ENCODE peak calls at places on chromosomes 7 and 10, in seven cellular contexts. One of them, this sample, is unnamed.

GRCh38 chr7:108561047-108561619 is 8.4 kb downstream of the THAP5 start:
- DNase-seq in Panc1: no peak
- DNase-seq in HCT116: no peak
- DNase-seq in GM12878: no peak
- DNase-seq in HepG2: no peak
- DNase-seq in K562: no peak
- DNase-seq in H1: no peak
- DNase-seq in this sample: no peak

GRCh38 chr7:151715661-151716338 is 161.1 kb downstream of the PRKAG2 start:
- DNase-seq in Panc1: no peak
- DNase-seq in HCT116: no peak
- DNase-seq in GM12878: no peak
- DNase-seq in HepG2: no peak
- DNase-seq in K562: no peak
- DNase-seq in H1: no peak
- DNase-seq in this sample: no peak

GRCh38 chr10:99859585-99859984 is 77.1 kb downstream of the ABCC2 start:
- DNase-seq in Panc1: no peak
- DNase-seq in HCT116: peak; percentile 60
- DNase-seq in GM12878: no peak
- DNase-seq in HepG2: peak; percentile 52
- DNase-seq in K562: no peak
- DNase-seq in H1: no peak
- DNase-seq in this sample: peak; percentile 31

GRCh38 chr10:126632705-126633104 is 37.8 kb downstream of the C10orf90 start:
- DNase-seq in Panc1: no peak
- DNase-seq in HCT116: no peak
- DNase-seq in GM12878: no peak
- DNase-seq in HepG2: no peak
- DNase-seq in K562: no peak
- DNase-seq in H1: no peak
- DNase-seq in this sample: no peak

GRCh38 chr10:17229016-17229716 is 1.1 kb downstream of the VIM start:
- DNase-seq in Panc1: no peak
- DNase-seq in HCT116: no peak
- DNase-seq in GM12878: no peak
- DNase-seq in HepG2: no peak
- DNase-seq in K562: peak; percentile 65
- DNase-seq in H1: no peak
- DNase-seq in this sample: peak; percentile 85

GRCh38 chr10:37563715-37564108 is 293.7 kb downstream of the ZNF248 start:
- DNase-seq in Panc1: no peak
- DNase-seq in HCT116: no peak
- DNase-seq in GM12878: no peak
- DNase-seq in HepG2: no peak
- DNase-seq in K562: no peak
- DNase-seq in H1: no peak
- DNase-seq in this sample: no peak

GRCh38 chr7:47482013-47482761 is 99.7 kb downstream of the TNS3 start:
- DNase-seq in Panc1: no peak
- DNase-seq in HCT116: no peak
- DNase-seq in GM12878: no peak
- DNase-seq in HepG2: no peak
- DNase-seq in K562: peak; percentile 45
- DNase-seq in H1: no peak
- DNase-seq in this sample: peak; percentile 81

GRCh38 chr10:83954193-83954794 is 185.0 kb upstream of the GHITM start:
- DNase-seq in Panc1: no peak
- DNase-seq in HCT116: no peak
- DNase-seq in GM12878: no peak
- DNase-seq in HepG2: no peak
- DNase-seq in K562: no peak
- DNase-seq in H1: no peak
- DNase-seq in this sample: no peak

GRCh38 chr10:79354615-79355014 is 7.3 kb downstream of the PPIF start:
- DNase-seq in Panc1: no peak
- DNase-seq in HCT116: no peak
- DNase-seq in GM12878: no peak
- DNase-seq in HepG2: no peak
- DNase-seq in K562: no peak
- DNase-seq in H1: no peak
- DNase-seq in this sample: no peak

GRCh38 chr10:80320377-80320776 is 30.9 kb upstream of the MAT1A start:
- DNase-seq in Panc1: no peak
- DNase-seq in HCT116: no peak
- DNase-seq in GM12878: no peak
- DNase-seq in HepG2: peak; percentile 39
- DNase-seq in K562: no peak
- DNase-seq in H1: no peak
- DNase-seq in this sample: no peak

DNA sequence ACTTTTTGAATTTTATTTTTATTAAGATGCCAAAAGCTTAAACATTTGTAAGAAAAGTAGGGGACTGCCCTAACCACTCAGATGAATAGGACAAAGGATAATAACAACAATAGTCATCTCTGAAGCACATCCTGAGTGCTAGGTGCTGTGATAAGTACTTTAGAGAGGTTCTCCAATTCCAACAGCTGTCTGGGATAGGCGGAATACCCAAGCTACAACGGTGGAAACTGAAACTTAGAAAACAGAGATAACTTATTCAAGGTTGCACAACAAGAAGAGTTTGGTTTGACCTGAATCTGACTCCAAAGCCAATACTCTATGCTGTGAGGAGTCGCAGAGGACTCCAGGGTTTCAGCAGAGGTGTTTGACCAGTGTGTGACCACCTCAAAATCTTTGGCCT is 2.0 kb downstream of the RTKN2 start:
- DNase-seq in Panc1: no peak
- DNase-seq in HCT116: no peak
- DNase-seq in GM12878: no peak
- DNase-seq in HepG2: no peak
- DNase-seq in K562: no peak
- DNase-seq in H1: no peak
- DNase-seq in this sample: no peak
- TF ChIP-seq SIN3A in Panc1: no peak
- TF ChIP-seq SIN3A in HCT116: no peak
- TF ChIP-seq SIN3A in GM12878: no peak
- TF ChIP-seq SIN3A in HepG2: no peak
- TF ChIP-seq SIN3A in K562: no peak
- TF ChIP-seq SIN3A in H1: no peak
- TF ChIP-seq SIN3A in this sample: no peak

GRCh38 chr10:29837586-29837985 is 202.8 kb upstream of the SVIL start:
- DNase-seq in Panc1: no peak
- DNase-seq in HCT116: no peak
- DNase-seq in GM12878: no peak
- DNase-seq in HepG2: no peak
- DNase-seq in K562: no peak
- DNase-seq in H1: no peak
- DNase-seq in this sample: no peak

GRCh38 chr10:29841724-29842649 is 207.2 kb upstream of the SVIL start:
- DNase-seq in Panc1: no peak
- DNase-seq in HCT116: no peak
- DNase-seq in GM12878: no peak
- DNase-seq in HepG2: peak; percentile 56
- DNase-seq in K562: no peak
- DNase-seq in H1: no peak
- DNase-seq in this sample: peak; percentile 77

GRCh38 chr10:29838529-29838928 is 203.8 kb upstream of the SVIL start:
- DNase-seq in Panc1: no peak
- DNase-seq in HCT116: no peak
- DNase-seq in GM12878: no peak
- DNase-seq in HepG2: no peak
- DNase-seq in K562: no peak
- DNase-seq in H1: no peak
- DNase-seq in this sample: no peak

GRCh38 chr10:29840516-29841276 is 205.9 kb upstream of the SVIL start:
- DNase-seq in Panc1: no peak
- DNase-seq in HCT116: no peak
- DNase-seq in GM12878: no peak
- DNase-seq in HepG2: no peak
- DNase-seq in K562: no peak
- DNase-seq in H1: no peak
- DNase-seq in this sample: peak; percentile 39

GRCh38 chr10:29839826-29840515 is 205.2 kb upstream of the SVIL start:
- DNase-seq in Panc1: no peak
- DNase-seq in HCT116: no peak
- DNase-seq in GM12878: no peak
- DNase-seq in HepG2: no peak
- DNase-seq in K562: no peak
- DNase-seq in H1: no peak
- DNase-seq in this sample: no peak
- TF ChIP-seq SIN3A in Panc1: no peak
- TF ChIP-seq SIN3A in HCT116: no peak
- TF ChIP-seq SIN3A in GM12878: no peak
- TF ChIP-seq SIN3A in HepG2: no peak
- TF ChIP-seq SIN3A in K562: no peak
- TF ChIP-seq SIN3A in H1: no peak
- TF ChIP-seq SIN3A in this sample: no peak

GRCh38 chr7:6274743-6275142 is 2.3 kb upstream of the CYTH3 start:
- DNase-seq in Panc1: no peak
- DNase-seq in HCT116: no peak
- DNase-seq in GM12878: no peak
- DNase-seq in HepG2: no peak
- DNase-seq in K562: no peak
- DNase-seq in H1: no peak
- DNase-seq in this sample: no peak
- TF ChIP-seq SIN3A in Panc1: no peak
- TF ChIP-seq SIN3A in HCT116: no peak
- TF ChIP-seq SIN3A in GM12878: no peak
- TF ChIP-seq SIN3A in HepG2: no peak
- TF ChIP-seq SIN3A in K562: no peak
- TF ChIP-seq SIN3A in H1: no peak
- TF ChIP-seq SIN3A in this sample: no peak

GRCh38 chr7:641269-641671 is 85.2 kb upstream of the DNAAF5 start:
- DNase-seq in Panc1: no peak
- DNase-seq in HCT116: peak; percentile 97
- DNase-seq in GM12878: no peak
- DNase-seq in HepG2: no peak
- DNase-seq in K562: no peak
- DNase-seq in H1: no peak
- DNase-seq in this sample: no peak

GRCh38 chr7:646951-647350 is 79.5 kb upstream of the DNAAF5 start:
- DNase-seq in Panc1: no peak
- DNase-seq in HCT116: no peak
- DNase-seq in GM12878: no peak
- DNase-seq in HepG2: no peak
- DNase-seq in K562: no peak
- DNase-seq in H1: no peak
- DNase-seq in this sample: no peak

GRCh38 chr7:644381-645305 is 81.9 kb upstream of the DNAAF5 start:
- DNase-seq in Panc1: no peak
- DNase-seq in HCT116: no peak
- DNase-seq in GM12878: no peak
- DNase-seq in HepG2: no peak
- DNase-seq in K562: no peak
- DNase-seq in H1: no peak
- DNase-seq in this sample: no peak

GRCh38 chr7:641966-642365 is 84.5 kb upstream of the DNAAF5 start:
- DNase-seq in Panc1: no peak
- DNase-seq in HCT116: no peak
- DNase-seq in GM12878: no peak
- DNase-seq in HepG2: no peak
- DNase-seq in K562: no peak
- DNase-seq in H1: no peak
- DNase-seq in this sample: no peak

DNA sequence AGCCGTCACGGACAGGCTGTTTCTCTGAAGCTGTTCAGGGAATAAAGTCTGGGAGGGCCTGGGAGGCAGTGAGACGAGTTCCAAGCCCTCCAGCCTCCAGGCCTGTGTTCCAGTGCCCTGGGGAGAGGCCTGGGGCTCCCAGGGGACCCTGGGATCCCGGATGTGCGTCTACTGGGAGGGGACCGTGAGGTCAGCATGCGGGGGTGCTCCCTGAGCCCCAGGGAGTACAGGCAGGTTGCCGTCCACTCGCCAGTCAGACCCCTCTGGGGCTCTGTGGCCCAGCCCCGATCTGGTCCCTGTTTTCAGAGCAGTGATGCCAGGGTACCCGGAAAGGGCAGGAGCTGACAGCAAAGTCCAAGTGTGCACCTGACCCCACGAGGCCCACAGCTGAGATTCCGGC is 80.9 kb upstream of the DNAAF5 start:
- DNase-seq in Panc1: no peak
- DNase-seq in HCT116: no peak
- DNase-seq in GM12878: no peak
- DNase-seq in HepG2: no peak
- DNase-seq in K562: no peak
- DNase-seq in H1: no peak
- DNase-seq in this sample: no peak
- TF ChIP-seq SIN3A in Panc1: no peak
- TF ChIP-seq SIN3A in HCT116: no peak
- TF ChIP-seq SIN3A in GM12878: no peak
- TF ChIP-seq SIN3A in HepG2: no peak
- TF ChIP-seq SIN3A in K562: no peak
- TF ChIP-seq SIN3A in H1: no peak
- TF ChIP-seq SIN3A in this sample: no peak

GRCh38 chr7:155793720-155794119 is 18.5 kb downstream of the SHH start:
- DNase-seq in Panc1: no peak
- DNase-seq in HCT116: no peak
- DNase-seq in GM12878: no peak
- DNase-seq in HepG2: no peak
- DNase-seq in K562: no peak
- DNase-seq in H1: no peak
- DNase-seq in this sample: no peak
- TF ChIP-seq SIN3A in Panc1: no peak
- TF ChIP-seq SIN3A in HCT116: no peak
- TF ChIP-seq SIN3A in GM12878: no peak
- TF ChIP-seq SIN3A in HepG2: no peak
- TF ChIP-seq SIN3A in K562: no peak
- TF ChIP-seq SIN3A in H1: no peak
- TF ChIP-seq SIN3A in this sample: no peak

GRCh38 chr10:124180947-124181549 is 87.7 kb upstream of the CHST15 start:
- DNase-seq in Panc1: no peak
- DNase-seq in HCT116: no peak
- DNase-seq in GM12878: peak; percentile 11
- DNase-seq in HepG2: no peak
- DNase-seq in K562: no peak
- DNase-seq in H1: no peak
- DNase-seq in this sample: no peak

GRCh38 chr10:124180044-124180745 is 86.8 kb upstream of the CHST15 start:
- DNase-seq in Panc1: no peak
- DNase-seq in HCT116: no peak
- DNase-seq in GM12878: no peak
- DNase-seq in HepG2: no peak
- DNase-seq in K562: no peak
- DNase-seq in H1: no peak
- DNase-seq in this sample: no peak

GRCh38 chr10:124182088-124182541 is 88.7 kb upstream of the CHST15 start:
- DNase-seq in Panc1: no peak
- DNase-seq in HCT116: no peak
- DNase-seq in GM12878: no peak
- DNase-seq in HepG2: no peak
- DNase-seq in K562: no peak
- DNase-seq in H1: no peak
- DNase-seq in this sample: no peak

GRCh38 chr10:124183617-124184016 is 90.2 kb upstream of the CHST15 start:
- DNase-seq in Panc1: no peak
- DNase-seq in HCT116: no peak
- DNase-seq in GM12878: no peak
- DNase-seq in HepG2: no peak
- DNase-seq in K562: no peak
- DNase-seq in H1: no peak
- DNase-seq in this sample: no peak

GRCh38 chr10:124181656-124182055 is 88.3 kb upstream of the CHST15 start:
- DNase-seq in Panc1: no peak
- DNase-seq in HCT116: no peak
- DNase-seq in GM12878: no peak
- DNase-seq in HepG2: no peak
- DNase-seq in K562: no peak
- DNase-seq in H1: no peak
- DNase-seq in this sample: no peak
- TF ChIP-seq SIN3A in Panc1: no peak
- TF ChIP-seq SIN3A in HCT116: no peak
- TF ChIP-seq SIN3A in GM12878: no peak
- TF ChIP-seq SIN3A in HepG2: no peak
- TF ChIP-seq SIN3A in K562: no peak
- TF ChIP-seq SIN3A in H1: no peak
- TF ChIP-seq SIN3A in this sample: no peak

This sample was measured in SK-N-SH.